ENCODE peak calls at places on chromosomes 1 and 21, in four cellular contexts. J is AG09319, B is fibroblast of pulmonary artery, Q is Peyer's patch. F is an unnamed sample.

GRCh38 chr1:11787251-11787803 is 18.4 kb downstream of the MTHFR start:
- DNase-seq in J (peak), B (peak), Q (peak), F (no peak)

GRCh38 chr1:185499986-185500626 is 183.1 kb upstream of the IVNS1ABP start:
- DNase-seq in B (peak), J (peak), Q (no peak), F (no peak)

GRCh38 chr1:66292944-66293343 is 241.0 kb upstream of the SGIP1 start:
- DNase-seq in Q (no peak), B (no peak), J (no peak), F (no peak)

GRCh38 chr21:14418920-14419319 is 36.0 kb upstream of the HSPA13 start:
- DNase-seq in J (no peak), B (no peak), Q (no peak), F (no peak)

GRCh38 chr1:52423771-52424170 is 19.4 kb downstream of the PRPF38A start:
- DNase-seq in Q (peak), B (no peak), J (no peak), F (no peak)

GRCh38 chr1:200837931-200838571 is 34.7 kb upstream of the GPR25 start:
- DNase-seq in B (peak), J (no peak), Q (no peak), F (no peak)

GRCh38 chr1:39183503-39184353 is 20.8 kb upstream of the MACF1 start:
- DNase-seq in B (peak), J (no peak), Q (peak), F (no peak)

GRCh38 chr1:69673301-69673700 is 105.6 kb downstream of the LRRC7 start:
- DNase-seq in Q (no peak), B (peak), J (no peak), F (no peak)

GRCh38 chr21:44065428-44065827 is 41.8 kb upstream of the PWP2 start:
- DNase-seq in J (no peak), Q (peak), B (peak), F (no peak)

GRCh38 chr21:36926989-36927695 is 39.3 kb downstream of the HLCS start:
- DNase-seq in J (no peak), B (no peak), Q (no peak), F (no peak)

GRCh38 chr1:91805343-91805801 is 80.6 kb downstream of the TGFBR3 start:
- DNase-seq in J (no peak), B (no peak), Q (no peak), F (no peak)

GRCh38 chr1:27599605-27600499 is 4.1 kb downstream of the AHDC1 start:
- DNase-seq in J (no peak), B (no peak), Q (no peak), F (no peak)

GRCh38 chr1:21024918-21025317 is 151.8 kb downstream of the EIF4G3 start:
- DNase-seq in B (no peak), J (no peak), Q (no peak), F (no peak)

GRCh38 chr1:175889044-175889443 is 145.6 kb upstream of the TNR start:
- DNase-seq in Q (no peak), J (no peak), B (no peak), F (no peak)

GRCh38 chr1:193275773-193276172 is 89.4 kb upstream of the B3GALT2 start:
- DNase-seq in J (no peak), Q (no peak), B (no peak), F (no peak)

GRCh38 chr1:8858112-8858668 is 20.3 kb downstream of the ENO1 start:
- DNase-seq in Q (no peak), J (no peak), B (peak), F (no peak)

GRCh38 chr1:245671966-245672767 is 517.4 kb downstream of the KIF26B start:
- DNase-seq in B (no peak), Q (no peak), J (no peak), F (no peak)

GRCh38 chr1:66182551-66183178 is 351.3 kb upstream of the SGIP1 start:
- DNase-seq in B (peak), Q (no peak), J (no peak), F (no peak)

GRCh38 chr1:8460784-8461183 is 142.9 kb downstream of the SLC45A1 start:
- DNase-seq in B (no peak), Q (no peak), J (no peak), F (no peak)

GRCh38 chr1:212655668-212656440 is 43.8 kb downstream of the BATF3 start:
- DNase-seq in B (no peak), Q (no peak), J (no peak), F (no peak)

GRCh38 chr1:227374846-227375245 is 56.6 kb upstream of the CDC42BPA start:
- DNase-seq in B (no peak), J (no peak), Q (no peak), F (no peak)

GRCh38 chr21:22120616-22121266 is 1122.5 kb downstream of the NCAM2 start:
- DNase-seq in J (no peak), B (peak), Q (no peak), F (no peak)
- TF ChIP-seq CTCF in J (no peak), B (peak), Q (no peak), F (peak)

DNA sequence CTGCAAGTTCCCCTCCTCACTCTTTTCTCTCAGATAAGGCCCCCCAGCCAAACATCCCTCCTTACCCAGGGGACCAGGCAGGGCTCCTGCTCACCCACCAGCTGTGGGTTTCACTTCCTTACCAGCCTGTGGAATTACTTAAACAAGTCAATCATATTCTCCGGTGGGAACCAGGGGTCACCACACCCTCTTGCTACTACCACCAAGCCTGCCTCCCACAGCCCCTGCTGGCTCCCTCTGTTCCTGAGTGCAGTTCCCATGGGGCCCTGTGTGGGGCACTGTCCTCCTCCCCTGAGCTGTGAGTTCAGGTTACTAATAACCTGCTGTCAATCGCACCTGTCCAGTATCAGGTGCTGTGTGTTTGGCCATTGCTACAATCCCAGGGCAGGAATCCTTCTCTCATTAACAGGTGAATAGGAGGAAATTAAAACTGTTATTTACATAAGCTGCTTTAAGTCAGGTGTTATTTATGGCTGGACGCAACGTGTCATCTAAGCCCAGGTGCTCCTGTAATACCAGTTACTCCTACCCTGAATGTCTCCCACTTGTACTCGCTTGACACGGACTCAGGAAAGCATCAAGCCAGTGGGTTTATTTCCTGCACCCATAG is 53.1 kb upstream of the LBR start:
- DNase-seq in Q (peak), B (no peak), J (no peak), F (peak)
- TF ChIP-seq CTCF in Q (peak), B (peak), J (peak), F (peak)

DNA sequence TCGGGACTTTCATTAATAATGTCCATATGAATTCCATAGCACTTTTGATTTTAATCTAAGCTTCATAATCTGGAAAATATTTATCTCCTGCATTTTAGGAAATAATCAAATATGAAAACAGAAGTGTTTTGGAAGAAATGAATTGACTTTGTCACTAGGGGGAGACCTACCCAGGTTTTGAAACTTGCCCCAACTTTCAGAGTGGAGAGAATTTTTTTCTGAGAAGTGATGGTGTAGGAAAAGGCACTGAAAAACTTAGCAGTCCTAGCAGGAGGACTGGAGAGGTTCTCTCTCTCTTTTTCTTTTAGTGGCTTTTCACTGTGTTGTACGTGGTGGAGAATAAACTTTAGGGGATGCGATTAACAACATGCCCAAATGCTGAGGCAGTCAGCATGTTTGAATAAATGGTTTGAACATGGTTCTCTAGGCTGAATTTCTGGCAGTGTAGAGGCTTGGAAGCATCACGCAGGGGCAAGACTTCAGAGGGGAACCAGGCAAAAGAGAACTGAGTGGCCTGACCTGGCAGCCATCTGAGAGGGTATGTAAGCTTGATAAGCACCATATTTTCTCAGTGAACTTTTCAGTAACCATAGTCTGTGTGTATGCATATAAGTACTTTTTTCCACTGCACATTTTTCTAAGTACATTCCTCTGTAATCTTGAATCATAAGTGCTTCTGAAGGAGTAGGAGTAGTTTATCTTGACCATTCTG is 68.3 kb upstream of the NEK7 start:
- DNase-seq in Q (no peak), B (peak), J (peak), F (no peak)
- TF ChIP-seq CTCF in Q (peak), B (peak), J (peak), F (peak)

DNA sequence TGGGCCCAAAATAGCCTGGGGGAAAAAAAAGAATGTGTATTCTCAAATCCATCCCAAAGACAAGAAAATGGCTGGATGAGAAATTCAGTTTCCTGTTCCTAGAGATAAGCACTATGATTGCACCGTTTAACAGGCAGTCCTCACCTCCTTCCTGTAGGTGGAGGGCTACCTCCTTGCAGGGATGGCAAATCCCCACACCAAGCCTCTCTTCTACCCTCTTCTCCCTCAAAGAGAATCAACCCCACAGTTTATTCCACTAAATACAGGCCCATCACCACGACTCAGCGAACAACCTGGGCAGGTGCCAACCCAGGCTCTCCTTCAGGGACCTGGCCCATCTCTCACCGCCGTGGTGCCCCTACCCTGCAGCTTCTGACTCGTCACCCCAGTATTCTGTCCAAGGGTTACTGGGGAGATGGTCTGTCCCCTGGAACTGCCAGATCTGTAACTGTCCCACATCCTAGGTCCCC is 3.4 kb upstream of the CHD5 start:
- DNase-seq in Q (no peak), B (no peak), J (no peak), F (no peak)
- TF ChIP-seq CTCF in Q (no peak), B (peak), J (no peak), F (no peak)

GRCh38 chr1:44237721-44238457 is 24.6 kb downstream of the DMAP1 start:
- DNase-seq in J (no peak), B (no peak), Q (peak), F (peak)
- TF ChIP-seq CTCF in J (peak), B (peak), Q (peak), F (peak)